ENCODE peak calls at places on chromosomes 3 and 15, in seven cellular contexts. D is CD8-positive, alpha-beta T cell; B is HTR-8/SVneo; P is dorsolateral prefrontal cortex; H is activated B cell treated with CpG ODN at 0.5 μM for 24 hours; Z is renal cortical epithelial cell; M is stimulated activated CD8-positive, alpha-beta memory T cell treated with anti-CD3 and anti-CD28 coated beads, Interleukin-15, amount 100 ng/mL, for 1 hour. N is an unnamed sample.

GRCh38 chr3:28972921-28973320 is 307.9 kb upstream of the RBMS3 start:
- DNase-seq in M (no peak), D (no peak), H (no peak), B (no peak), P (no peak), Z (peak; percentile 87), N (no peak)

GRCh38 chr15:74958320-74958907 is 1.8 kb upstream of the RPP25 start:
- DNase-seq in M (no peak), Z (peak; percentile 37), H (peak; percentile 18), P (no peak), B (no peak), D (no peak), N (no peak)

GRCh38 chr3:112822116-112823055 is 24.3 kb downstream of the CD200R1L start:
- DNase-seq in D (no peak), P (no peak), H (no peak), Z (peak; percentile 97), B (no peak), M (no peak), N (no peak)

GRCh38 chr3:15750143-15750542 is 47.6 kb downstream of the ANKRD28 start:
- DNase-seq in P (no peak), B (no peak), H (no peak), M (no peak), Z (no peak), D (no peak), N (no peak)

GRCh38 chr3:188185717-188186236 is 31.8 kb downstream of the LPP start:
- DNase-seq in H (no peak), B (no peak), D (no peak), P (peak; percentile 47), M (no peak), Z (peak; percentile 78), N (no peak)

GRCh38 chr3:66082679-66083078 is 44.0 kb upstream of the MAGI1 start:
- DNase-seq in H (no peak), M (no peak), Z (no peak), P (no peak), D (no peak), B (no peak), N (no peak)

GRCh38 chr3:30723211-30723610 is 116.8 kb downstream of the TGFBR2 start:
- DNase-seq in D (no peak), P (no peak), B (no peak), H (no peak), Z (no peak), M (no peak), N (no peak)

GRCh38 chr3:188821998-188822397 is 349.8 kb upstream of the TPRG1 start:
- DNase-seq in D (no peak), B (no peak), M (no peak), P (no peak), Z (no peak), H (no peak), N (no peak)

GRCh38 chr3:62987721-62988120 is 112.5 kb upstream of the CADPS start:
- DNase-seq in M (no peak), D (no peak), P (no peak), Z (no peak), H (no peak), B (no peak), N (no peak)

GRCh38 chr3:39718674-39719595 is 90.5 kb upstream of the MYRIP start:
- DNase-seq in H (no peak), P (no peak), M (no peak), Z (peak; percentile 47), B (no peak), D (no peak), N (peak; percentile 3)

GRCh38 chr15:40549894-40550293 is 14.9 kb downstream of the CCDC32 start:
- DNase-seq in B (no peak), Z (no peak), H (no peak), M (no peak), P (no peak), D (no peak), N (no peak)

GRCh38 chr3:41768363-41768762 is 193.5 kb downstream of the ULK4 start:
- DNase-seq in P (no peak), B (no peak), M (no peak), H (no peak), Z (no peak), D (no peak), N (no peak)

GRCh38 chr3:159499031-159499793 is 489.4 kb upstream of the IL12A start:
- DNase-seq in B (peak; percentile 42), Z (peak; percentile 12), D (no peak), H (no peak), P (no peak), M (no peak), N (no peak)

GRCh38 chr3:64902991-64903390 is 215.2 kb upstream of the ADAMTS9 start:
- DNase-seq in M (no peak), H (no peak), P (no peak), B (no peak), D (no peak), Z (no peak), N (no peak)

GRCh38 chr3:23981955-23982354 is 36.9 kb downstream of the NR1D2 start:
- DNase-seq in D (no peak), Z (no peak), B (no peak), H (no peak), P (no peak), M (no peak), N (no peak)

GRCh38 chr3:79199966-79200365 is 567.8 kb downstream of the ROBO1 start:
- DNase-seq in P (no peak), H (no peak), Z (no peak), D (no peak), M (no peak), B (no peak), N (no peak)

GRCh38 chr3:42250761-42251160 is 15.2 kb downstream of the CCK start:
- DNase-seq in H (no peak), B (no peak), P (no peak), M (no peak), Z (no peak), D (no peak), N (no peak)

GRCh38 chr3:100796556-100796955 is 87.3 kb downstream of the TFG start:
- DNase-seq in D (no peak), B (no peak), Z (peak; percentile 55), P (no peak), M (no peak), H (no peak), N (no peak)

GRCh38 chr3:185270262-185270955 is 16.6 kb upstream of the EHHADH start:
- DNase-seq in H (no peak), B (peak; percentile 51), P (no peak), Z (peak; percentile 47), D (no peak), M (no peak), N (no peak)

GRCh38 chr3:81838455-81838854 is 77.0 kb upstream of the GBE1 start:
- DNase-seq in M (no peak), P (no peak), Z (no peak), B (no peak), H (no peak), D (no peak), N (no peak)

N was measured in amygdala.